ENCODE peak calls at places on chromosomes 6 and 20, in nine cellular contexts. A is body of pancreas, I is lung, G is GM23248, S is tibial artery, V is H7, F is mammary epithelial cell, W is adrenal gland, R is right lobe of liver. H is an unnamed sample.

GRCh38 chr6:160207618-160208017 is 51.0 kb downstream of the SLC22A2 start:
- DNase-seq in A (no peak), I (no peak), G (no peak), S (no peak), V (no peak), F (no peak), W (no peak), R (no peak), H (no peak)

GRCh38 chr6:170152989-170153388 is 137.9 kb downstream of the DLL1 start:
- DNase-seq in A (peak; percentile 89), I (peak; percentile 65), G (no peak), S (no peak), V (peak; percentile 78), F (peak; percentile 49), W (peak; percentile 69), R (peak; percentile 71), H (peak; percentile 27)

GRCh38 chr20:5887386-5887785 is 62.9 kb downstream of the TRMT6 start:
- DNase-seq in A (no peak), I (no peak), G (no peak), S (no peak), V (no peak), F (no peak), W (no peak), R (no peak), H (no peak)

GRCh38 chr20:10619427-10619826 is 54.4 kb downstream of the JAG1 start:
- DNase-seq in A (no peak), I (no peak), G (peak; percentile 97), S (no peak), V (no peak), F (peak; percentile 94), W (no peak), R (no peak), H (no peak)

GRCh38 chr6:107132330-107132954 is 17.1 kb upstream of the BEND3 start:
- DNase-seq in A (peak; percentile 59), I (no peak), G (peak; percentile 57), S (no peak), V (no peak), F (no peak), W (no peak), R (no peak), H (no peak)

GRCh38 chr6:109595998-109596397 is 95.0 kb downstream of the AK9 start:
- DNase-seq in A (no peak), I (no peak), G (peak; percentile 61), S (no peak), V (peak; percentile 35), F (peak; percentile 12), W (no peak), R (no peak), H (no peak)

GRCh38 chr6:56393615-56394612 is 146.5 kb upstream of the COL21A1 start:
- DNase-seq in A (no peak), I (no peak), G (no peak), S (no peak), V (no peak), F (no peak), W (no peak), R (no peak), H (no peak)

GRCh38 chr6:35463292-35463691 is 4.9 kb upstream of the RPL10A start:
- DNase-seq in A (no peak), I (no peak), G (no peak), S (no peak), V (no peak), F (no peak), W (no peak), R (no peak), H (no peak)

GRCh38 chr6:111600154-111600553 is 5.5 kb downstream of the TRAF3IP2 start:
- DNase-seq in A (no peak), I (no peak), G (no peak), S (no peak), V (no peak), F (no peak), W (no peak), R (no peak), H (no peak)

GRCh38 chr6:117264487-117265424 is 602 bp upstream of the VGLL2 start:
- DNase-seq in A (no peak), I (no peak), G (peak; percentile 55), S (no peak), V (peak; percentile 61), F (peak; percentile 17), W (no peak), R (no peak), H (peak; percentile 25)

GRCh38 chr6:41767112-41767946 is 12.4 kb downstream of the FRS3 start:
- DNase-seq in A (peak; percentile 71), I (peak; percentile 68), G (peak; percentile 91), S (no peak), V (no peak), F (peak; percentile 87), W (peak; percentile 81), R (no peak), H (no peak)

GRCh38 chr6:157570752-157571151 is 189.8 kb downstream of the ZDHHC14 start:
- DNase-seq in A (no peak), I (no peak), G (no peak), S (no peak), V (no peak), F (no peak), W (no peak), R (no peak), H (no peak)

GRCh38 chr6:42440027-42440426 is 11.7 kb downstream of the TRERF1 start:
- DNase-seq in A (no peak), I (no peak), G (no peak), S (no peak), V (no peak), F (no peak), W (no peak), R (no peak), H (no peak)

GRCh38 chr6:19180348-19181073 is 656.7 kb upstream of the ID4 start:
- DNase-seq in A (peak; percentile 61), I (peak; percentile 33), G (peak; percentile 90), S (peak; percentile 85), V (no peak), F (no peak), W (peak; percentile 31), R (no peak), H (no peak)

GRCh38 chr6:11027565-11028110 is 16.5 kb downstream of the ELOVL2 start:
- DNase-seq in A (no peak), I (no peak), G (no peak), S (no peak), V (no peak), F (no peak), W (no peak), R (no peak), H (no peak)

GRCh38 chr6:155309150-155309549 is 5.1 kb downstream of the TFB1M start:
- DNase-seq in A (no peak), I (no peak), G (no peak), S (no peak), V (no peak), F (no peak), W (no peak), R (no peak), H (no peak)
- H3K36me3 ChIP-seq in A (peaks cover 4% of the 10 kb centered on the region), I (peaks cover 12% of the 10 kb centered on the region), G (no peaks in the 10 kb centered on the region), S (no peaks in the 10 kb centered on the region), V (peaks cover 9% of the 10 kb centered on the region), F (peaks cover 23% of the 10 kb centered on the region), W (no peaks in the 10 kb centered on the region), R (peaks cover 22% of the 10 kb centered on the region), H (no peaks in the 10 kb centered on the region)

DNA sequence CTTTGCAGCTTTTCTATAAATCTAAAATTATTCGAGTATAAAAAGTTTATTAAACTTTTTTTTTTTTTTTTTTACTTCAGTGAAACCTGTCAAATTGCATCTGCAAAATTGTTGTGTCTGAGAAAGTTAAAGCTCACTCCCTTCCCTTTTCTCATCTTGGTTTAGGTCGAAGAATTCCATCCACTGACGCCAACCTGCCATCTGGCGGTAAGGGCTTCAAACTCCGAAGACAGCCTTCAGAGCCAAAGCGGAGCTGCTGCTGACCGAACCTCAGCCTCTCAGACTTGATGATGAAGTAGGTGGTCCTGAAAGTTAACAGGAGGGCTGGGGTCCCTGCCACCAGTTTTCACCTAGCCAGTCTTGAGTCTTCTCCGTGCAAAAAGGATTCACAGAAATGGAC is 29.6 kb upstream of the VAPB start:
- DNase-seq in A (no peak), I (no peak), G (no peak), S (no peak), V (peak; percentile 48), F (no peak), W (no peak), R (no peak), H (no peak)
- H3K36me3 ChIP-seq in A (peaks cover 12% of the 10 kb centered on the region), I (peaks cover 25% of the 10 kb centered on the region), G (peaks cover 60% of the 10 kb centered on the region), S (peaks cover 31% of the 10 kb centered on the region), V (no peaks in the 10 kb centered on the region), F (peaks cover 19% of the 10 kb centered on the region), W (no peaks in the 10 kb centered on the region), R (peaks cover 33% of the 10 kb centered on the region), H (no peaks in the 10 kb centered on the region)

GRCh38 chr6:125285353-125285752 is 16.4 kb downstream of the HDDC2 start:
- DNase-seq in A (no peak), I (no peak), G (no peak), S (no peak), V (no peak), F (no peak), W (no peak), R (no peak), H (no peak)

GRCh38 chr6:125293587-125293986 is 8.2 kb downstream of the HDDC2 start:
- DNase-seq in A (no peak), I (no peak), G (no peak), S (no peak), V (no peak), F (no peak), W (no peak), R (no peak), H (no peak)

GRCh38 chr6:125285936-125286335 is 15.8 kb downstream of the HDDC2 start:
- DNase-seq in A (no peak), I (no peak), G (peak; percentile 19), S (no peak), V (no peak), F (no peak), W (no peak), R (no peak), H (no peak)

GRCh38 chr6:125287718-125288117 is 14.0 kb downstream of the HDDC2 start:
- DNase-seq in A (no peak), I (no peak), G (no peak), S (no peak), V (peak; percentile 44), F (no peak), W (no peak), R (no peak), H (no peak)
- H3K36me3 ChIP-seq in A (peaks cover 5% of the 10 kb centered on the region), I (peaks cover 6% of the 10 kb centered on the region), G (peaks cover 28% of the 10 kb centered on the region), S (peaks cover 6% of the 10 kb centered on the region), V (peaks cover 5% of the 10 kb centered on the region), F (peaks cover 12% of the 10 kb centered on the region), W (no peaks in the 10 kb centered on the region), R (no peaks in the 10 kb centered on the region), H (no peaks in the 10 kb centered on the region)

GRCh38 chr6:30196376-30196775 is 16.8 kb downstream of the TRIM26 start:
- DNase-seq in A (no peak), I (no peak), G (no peak), S (no peak), V (no peak), F (no peak), W (no peak), R (no peak), H (no peak)
- H3K36me3 ChIP-seq in A (peaks cover 27% of the 10 kb centered on the region), I (peaks cover 12% of the 10 kb centered on the region), G (peaks cover 24% of the 10 kb centered on the region), S (peaks cover 42% of the 10 kb centered on the region), V (peaks cover 11% of the 10 kb centered on the region), F (peaks cover 25% of the 10 kb centered on the region), W (no peaks in the 10 kb centered on the region), R (peaks cover 63% of the 10 kb centered on the region), H (no peaks in the 10 kb centered on the region)

GRCh38 chr6:63661769-63662168 is 26.2 kb downstream of the PHF3 start:
- DNase-seq in A (no peak), I (no peak), G (no peak), S (no peak), V (no peak), F (no peak), W (no peak), R (no peak), H (no peak)
- H3K36me3 ChIP-seq in A (no peaks in the 10 kb centered on the region), I (no peaks in the 10 kb centered on the region), G (no peaks in the 10 kb centered on the region), S (no peaks in the 10 kb centered on the region), V (no peaks in the 10 kb centered on the region), F (no peaks in the 10 kb centered on the region), W (no peaks in the 10 kb centered on the region), R (no peaks in the 10 kb centered on the region), H (no peaks in the 10 kb centered on the region)

GRCh38 chr20:31685853-31686641 is 36.6 kb downstream of the BCL2L1 start:
- DNase-seq in A (no peak), I (no peak), G (no peak), S (no peak), V (no peak), F (no peak), W (no peak), R (no peak), H (no peak)
- H3K36me3 ChIP-seq in A (peaks cover 2% of the 10 kb centered on the region), I (peaks cover 12% of the 10 kb centered on the region), G (peaks cover 14% of the 10 kb centered on the region), S (peaks cover 18% of the 10 kb centered on the region), V (no peaks in the 10 kb centered on the region), F (peaks cover 23% of the 10 kb centered on the region), W (no peaks in the 10 kb centered on the region), R (peaks cover 11% of the 10 kb centered on the region), H (no peaks in the 10 kb centered on the region)